ENCODE peak calls at places on chromosomes 3 and 15, in eight cellular contexts. W is trophoblast cell; K is testis; V is CD8-positive, alpha-beta T cell; Z is neural progenitor cell; J is PC-9; Q is endodermal cell; M is transverse colon. Y is an unnamed sample.

GRCh38 chr3:187228740-187229139 is 31.5 kb downstream of the RTP1 start:
- DNase-seq in K (no peak), V (no peak), Z (no peak), W (no peak), Q (no peak), M (no peak), J (no peak), Y (no peak)

GRCh38 chr3:188061133-188061532 is 92.8 kb upstream of the LPP start:
- DNase-seq in J (peak; percentile 99), Q (no peak), Z (no peak), M (peak; percentile 40), W (peak; percentile 99), K (no peak), V (peak; percentile 44), Y (no peak)

GRCh38 chr15:71261934-71262333 is 146.7 kb downstream of the THSD4 start:
- DNase-seq in K (no peak), J (no peak), V (no peak), M (no peak), W (no peak), Q (no peak), Z (no peak), Y (no peak)

GRCh38 chr15:41783272-41783660 is 9.0 kb downstream of the MAPKBP1 start:
- DNase-seq in M (no peak), K (no peak), Z (no peak), V (no peak), W (peak; percentile 52), Q (no peak), J (no peak), Y (no peak)

GRCh38 chr3:94405258-94406035 is 342.6 kb downstream of the NSUN3 start:
- DNase-seq in K (no peak), V (no peak), J (no peak), M (no peak), Z (no peak), Q (no peak), W (peak; percentile 33), Y (no peak)

GRCh38 chr3:111362286-111363009 is 179.5 kb upstream of the CD96 start:
- DNase-seq in W (no peak), Q (no peak), V (no peak), J (no peak), Z (no peak), K (no peak), M (no peak), Y (no peak)

GRCh38 chr15:56339594-56339993 is 25.6 kb upstream of the TEX9 start:
- DNase-seq in J (no peak), Z (no peak), K (no peak), Q (no peak), W (peak; percentile 47), M (no peak), V (no peak), Y (no peak)

GRCh38 chr3:172036541-172037215 is 2.7 kb upstream of the FNDC3B start:
- DNase-seq in K (no peak), M (no peak), V (no peak), J (no peak), W (no peak), Q (no peak), Z (no peak), Y (no peak)

GRCh38 chr3:127792664-127793292 is 29.5 kb downstream of the MGLL start:
- DNase-seq in W (no peak), J (no peak), Q (no peak), V (no peak), M (peak; percentile 68), Z (no peak), K (peak; percentile 32), Y (no peak)

GRCh38 chr3:73101916-73102315 is 40.5 kb downstream of the EBLN2 start:
- DNase-seq in K (no peak), V (no peak), Q (no peak), J (no peak), Z (no peak), W (no peak), M (no peak), Y (no peak)

GRCh38 chr3:67674055-67674454 is 19.6 kb upstream of the SUCLG2 start:
- DNase-seq in J (no peak), V (no peak), Z (no peak), W (no peak), K (no peak), M (no peak), Q (no peak), Y (no peak)

GRCh38 chr15:76197703-76198455 is 113.4 kb downstream of the ETFA start:
- DNase-seq in Q (peak; percentile 43), W (no peak), M (peak; percentile 39), V (no peak), J (peak; percentile 81), Z (no peak), K (no peak), Y (peak; percentile 26)

GRCh38 chr15:100095896-100096600 is 245.7 kb downstream of the ADAMTS17 start:
- DNase-seq in J (no peak), V (no peak), M (no peak), W (no peak), K (no peak), Q (peak; percentile 12), Z (no peak), Y (no peak)

GRCh38 chr3:197454014-197454413 is 101.8 kb downstream of the BDH1 start:
- DNase-seq in Z (no peak), V (no peak), J (peak; percentile 55), Q (no peak), K (no peak), M (peak; percentile 28), W (no peak), Y (no peak)

DNA sequence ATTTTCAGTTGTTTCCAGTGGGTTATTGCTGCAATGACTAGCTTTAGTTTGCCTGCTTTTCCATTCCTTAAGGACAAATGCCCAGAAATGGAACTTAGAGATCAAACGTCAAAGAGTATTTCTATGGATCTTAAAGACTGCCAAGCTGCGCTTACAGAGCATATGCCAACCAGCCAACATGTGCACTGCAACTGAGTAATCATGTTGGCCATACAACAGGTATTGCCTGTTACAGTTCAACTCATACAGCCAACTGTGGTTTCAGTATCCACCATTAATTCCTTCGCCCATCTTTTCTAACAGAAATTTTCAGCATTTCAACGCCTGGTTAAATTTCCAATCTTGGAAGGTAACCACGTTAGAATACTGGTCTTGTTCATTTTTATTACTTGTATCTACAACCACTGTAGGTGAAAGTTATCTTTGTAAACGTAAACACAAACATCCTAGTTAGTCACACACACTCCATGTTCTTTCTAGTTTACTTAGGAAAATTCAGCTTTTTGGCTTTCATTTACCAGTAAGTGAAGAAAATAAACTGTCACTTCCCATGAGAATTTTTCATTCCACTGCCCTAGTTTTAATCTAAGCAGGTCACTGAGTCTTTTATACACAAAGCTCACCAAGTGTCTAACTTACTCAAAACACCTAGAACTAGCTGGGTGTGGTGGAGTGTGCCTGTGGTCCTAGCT is 3.9 kb downstream of the RPL32 start:
- DNase-seq in J (no peak), Q (no peak), Z (no peak), K (no peak), M (no peak), V (no peak), W (no peak), Y (no peak)
- H3K27ac ChIP-seq in J (no peak overlapping the region), Q (no peak overlapping the region), Z (no peak overlapping the region), K (peak overlapping the region; percentile 14), M (no peak overlapping the region), V (no peak overlapping the region), W (no peak overlapping the region), Y (no peak overlapping the region)

DNA sequence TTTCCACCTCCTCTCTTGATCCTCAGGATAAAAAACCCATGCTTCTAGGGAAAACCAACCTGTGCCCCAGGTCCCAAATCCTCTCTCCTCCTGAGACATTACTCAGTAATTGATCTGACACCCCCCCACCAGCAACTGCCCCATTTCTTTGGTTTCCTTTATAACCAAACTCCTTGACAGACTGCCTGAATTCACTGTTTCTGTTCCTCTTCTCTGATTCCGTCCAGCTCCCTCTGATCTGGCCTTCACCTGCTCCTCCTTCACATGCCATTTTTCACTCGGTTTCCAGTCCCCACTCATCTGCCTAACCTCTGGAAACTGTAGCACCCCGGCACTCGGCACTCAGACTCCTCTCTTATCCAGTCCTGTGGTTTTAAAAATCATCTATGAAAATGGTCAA is 2.1 kb downstream of the CCDC51 start:
- DNase-seq in K (no peak), V (no peak), W (no peak), Q (no peak), J (no peak), M (no peak), Z (no peak), Y (no peak)
- H3K4me1 ChIP-seq in K (peaks cover 47% of the 10 kb centered on the region), V (peaks cover 23% of the 10 kb centered on the region), W (peaks cover 23% of the 10 kb centered on the region), Q (no peaks in the 10 kb centered on the region), J (peaks cover 33% of the 10 kb centered on the region), M (peaks cover 30% of the 10 kb centered on the region), Z (peaks cover 21% of the 10 kb centered on the region), Y (peaks cover 29% of the 10 kb centered on the region)

DNA sequence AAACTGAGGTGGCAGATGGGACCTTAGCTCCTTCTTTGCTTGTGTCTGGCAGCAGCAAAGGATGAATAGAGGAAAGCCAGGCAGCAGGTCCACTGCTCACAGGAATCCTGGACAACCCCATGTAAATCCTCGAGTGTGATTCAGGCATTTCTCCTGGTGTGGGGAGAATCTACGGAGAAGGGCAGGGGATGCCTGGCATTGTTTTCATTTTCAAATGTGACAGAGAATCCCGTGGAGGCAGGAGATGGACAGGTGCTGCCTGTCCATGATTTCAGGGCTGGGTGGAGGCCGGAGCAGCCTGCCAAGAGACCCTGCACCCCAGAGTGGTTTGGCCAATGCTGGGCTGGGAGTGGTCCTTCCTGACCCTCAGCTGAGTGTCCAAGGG is 1.7 kb downstream of the HRH1 start:
- DNase-seq in Q (no peak), M (no peak), Z (no peak), K (no peak), V (no peak), J (no peak), W (no peak), Y (no peak)
- H3K4me3 ChIP-seq in Q (no peak overlapping the region), M (no peak overlapping the region), Z (no peak overlapping the region), K (no peak overlapping the region), V (no peak overlapping the region), J (no peak overlapping the region), W (no peak overlapping the region), Y (no peak overlapping the region)

GRCh38 chr15:63294354-63294753 is 16.9 kb downstream of the APH1B start:
- DNase-seq in M (no peak), Q (no peak), W (no peak), V (no peak), J (no peak), K (no peak), Z (no peak), Y (no peak)

GRCh38 chr15:63292241-63292640 is 14.8 kb downstream of the APH1B start:
- DNase-seq in K (no peak), Z (no peak), M (no peak), V (no peak), J (no peak), W (no peak), Q (no peak), Y (no peak)

GRCh38 chr15:63292771-63293170 is 15.4 kb downstream of the APH1B start:
- DNase-seq in J (no peak), Q (no peak), Z (no peak), V (no peak), K (no peak), M (no peak), W (peak; percentile 26), Y (no peak)

GRCh38 chr15:63288778-63289378 is 11.5 kb downstream of the APH1B start:
- DNase-seq in Q (no peak), J (no peak), M (no peak), Z (peak; percentile 53), W (peak; percentile 73), V (no peak), K (no peak), Y (no peak)

DNA sequence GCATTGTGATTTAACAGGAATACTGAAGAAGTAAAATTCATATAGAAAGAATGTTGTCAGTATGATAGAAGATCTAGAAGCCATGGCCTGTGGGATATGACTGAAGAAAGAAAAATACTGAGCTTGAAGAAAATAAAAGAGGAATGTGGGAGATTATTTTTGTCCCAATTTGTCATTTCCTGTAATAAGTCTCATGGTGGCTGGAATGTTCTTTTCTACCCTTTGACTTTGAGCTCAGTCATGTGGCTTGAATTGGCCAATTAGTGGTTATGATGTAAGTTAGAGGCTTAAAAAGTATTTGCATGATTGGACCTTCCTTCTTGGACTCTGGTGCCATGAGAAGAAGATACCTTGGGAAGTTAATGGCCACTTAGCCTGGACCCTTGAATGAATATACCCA is 14.1 kb downstream of the APH1B start:
- DNase-seq in Z (no peak), V (no peak), W (no peak), Q (no peak), J (no peak), K (no peak), M (no peak), Y (no peak)
- H3K27ac ChIP-seq in Z (no peak overlapping the region), V (no peak overlapping the region), W (no peak overlapping the region), Q (no peak overlapping the region), J (no peak overlapping the region), K (peak overlapping the region; percentile 23), M (no peak overlapping the region), Y (no peak overlapping the region)

Y was measured in adrenal gland.